ENCODE peak calls at places on chromosomes 3 and 15, in four cellular contexts. C is choroid plexus epithelial cell; H is stimulated activated CD4-positive, alpha-beta T cell treated with anti-CD3 and anti-CD28 coated beads, Interleukin-1b, Interleukin-23, amount 100 ng/mL, for 48 hours; A is Ammon's horn. P is an unnamed sample.

GRCh38 chr3:181912384-181912783 is 200.7 kb downstream of the SOX2 start:
- DNase-seq in C (no peak), H (no peak), A (no peak), P (no peak)

GRCh38 chr3:124826703-124827102 is 60.5 kb downstream of the ITGB5 start:
- DNase-seq in C (peak), H (no peak), A (peak), P (peak)

GRCh38 chr3:110378481-110378880 is 693.1 kb upstream of the NECTIN3 start:
- DNase-seq in A (no peak), C (peak), H (no peak), P (no peak)

GRCh38 chr3:54685213-54685612 is 242.6 kb downstream of the LRTM1 start:
- DNase-seq in C (no peak), A (no peak), H (no peak), P (no peak)

GRCh38 chr3:53104762-53105161 is 25.5 kb downstream of the RFT1 start:
- DNase-seq in C (no peak), H (no peak), A (no peak), P (no peak)

GRCh38 chr15:57384816-57385215 is 8.5 kb downstream of the CGNL1 start:
- DNase-seq in A (no peak), C (peak), H (no peak), P (no peak)

GRCh38 chr15:59002418-59002859 is 15.0 kb downstream of the RNF111 start:
- DNase-seq in H (no peak), A (no peak), C (no peak), P (no peak)

GRCh38 chr15:72276326-72276700 is 4.0 kb upstream of the PARP6 start:
- DNase-seq in H (no peak), C (peak), A (no peak), P (no peak)

GRCh38 chr15:65184305-65184943 is 718 bp downstream of the CLPX start:
- DNase-seq in C (peak), H (peak), A (peak), P (peak)

GRCh38 chr15:67178569-67179210 is 75.8 kb downstream of the AAGAB start:
- DNase-seq in A (no peak), C (peak), H (no peak), P (no peak)

GRCh38 chr3:94704467-94704866 is 641.6 kb downstream of the NSUN3 start:
- DNase-seq in C (no peak), H (no peak), A (no peak), P (no peak)

GRCh38 chr3:87771338-87772059 is 287.3 kb downstream of the CGGBP1 start:
- DNase-seq in H (peak), A (peak), C (peak), P (no peak)

GRCh38 chr3:8994226-8994625 is 31.0 kb upstream of the RAD18 start:
- DNase-seq in H (no peak), C (no peak), A (no peak), P (no peak)

P was measured in putamen.